ENCODE peak calls at places on chromosomes 3 and 15, in ten cellular contexts. Y, V, A, G, F, K, W, N, C and D are unnamed samples.
A peak's percentile ranks its signal among the peaks of the same experiment; 100 is the strongest.

GRCh38 chr3:112117415-112117814 is 15.6 kb downstream of the GCSAM start:
- DNase-seq in Y (no peak), V (no peak), A (no peak), G (no peak), F (no peak), K (no peak), W (no peak), N (no peak), C (no peak), D (no peak)

GRCh38 chr3:181692850-181693154 is 18.9 kb upstream of the SOX2 start:
- DNase-seq in Y (no peak), V (no peak), A (no peak), G (no peak), F (no peak), K (no peak), W (no peak), N (no peak), C (no peak), D (no peak)

GRCh38 chr3:184336484-184337230 is 743 bp upstream of the FAM131A start:
- DNase-seq in Y (peak; percentile 67), V (peak; percentile 57), A (peak; percentile 77), G (no peak), F (no peak), K (peak; percentile 56), W (no peak), N (peak; percentile 62), C (no peak), D (no peak)

GRCh38 chr3:76203578-76203977 is 418.2 kb upstream of the ZNF717 start:
- DNase-seq in Y (no peak), V (no peak), A (no peak), G (no peak), F (no peak), K (no peak), W (no peak), N (no peak), C (no peak), D (no peak)

GRCh38 chr15:89177116-89177515 is 44.3 kb downstream of the RLBP1 start:
- DNase-seq in Y (no peak), V (no peak), A (no peak), G (no peak), F (no peak), K (no peak), W (no peak), N (no peak), C (no peak), D (no peak)

GRCh38 chr3:25889132-25889917 is 99.4 kb downstream of the OXSM start:
- DNase-seq in Y (no peak), V (no peak), A (no peak), G (no peak), F (no peak), K (no peak), W (no peak), N (no peak), C (no peak), D (no peak)

GRCh38 chr15:79341361-79341760 is 30.4 kb downstream of the TMED3 start:
- DNase-seq in Y (no peak), V (no peak), A (no peak), G (no peak), F (no peak), K (no peak), W (no peak), N (no peak), C (no peak), D (no peak)

GRCh38 chr3:109952924-109953323 is 615.6 kb upstream of the DPPA4 start:
- DNase-seq in Y (no peak), V (no peak), A (no peak), G (no peak), F (no peak), K (no peak), W (no peak), N (no peak), C (no peak), D (no peak)

GRCh38 chr15:48177875-48178611 is at the start of gene MYEF2:
- DNase-seq in Y (peak; percentile 94), V (peak; percentile 71), A (peak; percentile 87), G (peak; percentile 62), F (peak; percentile 70), K (peak; percentile 81), W (peak; percentile 54), N (peak; percentile 57), C (peak; percentile 80), D (peak; percentile 22)

GRCh38 chr3:47664519-47664918 is 85.9 kb upstream of the CSPG5 start:
- DNase-seq in Y (peak; percentile 33), V (no peak), A (no peak), G (no peak), F (no peak), K (peak; percentile 37), W (no peak), N (no peak), C (no peak), D (no peak)

GRCh38 chr15:64455951-64456350 is 4.4 kb upstream of the ZNF609 start:
- DNase-seq in Y (no peak), V (peak; percentile 47), A (peak; percentile 64), G (no peak), F (peak; percentile 38), K (no peak), W (no peak), N (no peak), C (no peak), D (no peak)

GRCh38 chr3:157865449-157865862 is 240.8 kb downstream of the SHOX2 start:
- DNase-seq in Y (no peak), V (no peak), A (peak; percentile 46), G (no peak), F (peak; percentile 3), K (peak; percentile 30), W (no peak), N (no peak), C (peak; percentile 30), D (no peak)

GRCh38 chr15:29135266-29135665 is 134.4 kb downstream of the NSMCE3 start:
- DNase-seq in Y (no peak), V (no peak), A (no peak), G (no peak), F (no peak), K (no peak), W (no peak), N (no peak), C (no peak), D (no peak)

GRCh38 chr3:25836579-25836978 is 46.7 kb downstream of the OXSM start:
- DNase-seq in Y (no peak), V (no peak), A (no peak), G (no peak), F (no peak), K (no peak), W (no peak), N (no peak), C (no peak), D (no peak)

GRCh38 chr15:50880651-50881114 is 27.8 kb upstream of the AP4E1 start:
- DNase-seq in Y (no peak), V (no peak), A (no peak), G (no peak), F (peak; percentile 0), K (no peak), W (peak; percentile 21), N (no peak), C (no peak), D (no peak)

GRCh38 chr3:134378384-134378783 is 4.1 kb upstream of the AMOTL2 start:
- DNase-seq in Y (peak; percentile 64), V (peak; percentile 68), A (no peak), G (peak; percentile 51), F (peak; percentile 34), K (no peak), W (peak; percentile 15), N (peak; percentile 77), C (no peak), D (no peak)

GRCh38 chr3:160987982-160988964 is 116.9 kb downstream of the B3GALNT1 start:
- DNase-seq in Y (no peak), V (no peak), A (no peak), G (no peak), F (no peak), K (no peak), W (no peak), N (no peak), C (no peak), D (no peak)

GRCh38 chr3:45958333-45958791 is 15.1 kb downstream of the CXCR6 start:
- DNase-seq in Y (no peak), V (no peak), A (no peak), G (no peak), F (no peak), K (no peak), W (no peak), N (peak; percentile 80), C (no peak), D (no peak)

GRCh38 chr3:16455001-16455400 is 58.5 kb downstream of the RFTN1 start:
- DNase-seq in Y (no peak), V (no peak), A (peak; percentile 77), G (no peak), F (no peak), K (no peak), W (no peak), N (no peak), C (no peak), D (no peak)

GRCh38 chr15:93243573-93243972 is 154.6 kb upstream of the RGMA start:
- DNase-seq in Y (no peak), V (no peak), A (no peak), G (no peak), F (no peak), K (no peak), W (no peak), N (no peak), C (no peak), D (no peak)
- H3K9me3 ChIP-seq in Y (no peaks in the 10 kb centered on the region), V (no peaks in the 10 kb centered on the region), A (no peaks in the 10 kb centered on the region), G (no peaks in the 10 kb centered on the region), F (no peaks in the 10 kb centered on the region), K (no peaks in the 10 kb centered on the region), W (no peaks in the 10 kb centered on the region), N (no peaks in the 10 kb centered on the region), C (no peaks in the 10 kb centered on the region), D (no peaks in the 10 kb centered on the region)

GRCh38 chr3:195591220-195591619 is 7.5 kb upstream of the APOD start:
- DNase-seq in Y (no peak), V (no peak), A (no peak), G (no peak), F (no peak), K (no peak), W (no peak), N (peak; percentile 66), C (no peak), D (no peak)
- H3K9me3 ChIP-seq in Y (no peaks in the 10 kb centered on the region), V (peaks cover 10% of the 10 kb centered on the region), A (no peaks in the 10 kb centered on the region), G (peaks cover 4% of the 10 kb centered on the region), F (no peaks in the 10 kb centered on the region), K (no peaks in the 10 kb centered on the region), W (no peaks in the 10 kb centered on the region), N (no peaks in the 10 kb centered on the region), C (peaks cover 3% of the 10 kb centered on the region), D (no peaks in the 10 kb centered on the region)

GRCh38 chr15:25057574-25057973 is 102.8 kb downstream of the SNRPN start:
- DNase-seq in Y (no peak), V (peak; percentile 1), A (no peak), G (peak; percentile 20), F (no peak), K (no peak), W (no peak), N (no peak), C (no peak), D (no peak)
- H3K9me3 ChIP-seq in Y (no peaks in the 10 kb centered on the region), V (peaks cover 100% of the 10 kb centered on the region), A (peaks cover 95% of the 10 kb centered on the region), G (peaks cover 100% of the 10 kb centered on the region), F (peaks cover 100% of the 10 kb centered on the region), K (peaks cover 67% of the 10 kb centered on the region), W (peaks cover 99% of the 10 kb centered on the region), N (peaks cover 92% of the 10 kb centered on the region), C (peaks cover 100% of the 10 kb centered on the region), D (peaks cover 100% of the 10 kb centered on the region)

DNA sequence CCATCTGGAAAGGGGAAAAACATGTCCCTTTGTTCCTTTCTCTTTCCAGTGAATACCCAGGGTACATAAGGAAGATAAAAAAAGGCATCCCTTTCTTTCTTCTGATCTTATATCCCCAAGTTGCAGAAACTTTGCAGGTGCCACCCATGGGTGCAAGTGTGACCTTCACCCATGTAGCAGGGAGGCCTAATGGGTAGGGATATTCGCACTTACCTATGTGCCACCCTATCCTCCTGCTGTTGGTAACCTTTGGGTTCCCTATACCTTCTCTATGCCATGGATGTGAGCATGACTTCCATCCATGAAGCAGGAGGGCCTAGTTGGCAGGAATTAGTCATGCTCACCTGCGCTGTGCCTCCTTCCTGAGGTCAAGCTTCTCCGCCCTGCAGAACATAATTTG is 59.2 kb upstream of the C15orf39 start:
- DNase-seq in Y (no peak), V (no peak), A (no peak), G (no peak), F (no peak), K (no peak), W (no peak), N (no peak), C (no peak), D (no peak)
- H3K9me3 ChIP-seq in Y (peaks cover 5% of the 10 kb centered on the region), V (peaks cover 62% of the 10 kb centered on the region), A (peaks cover 10% of the 10 kb centered on the region), G (peaks cover 49% of the 10 kb centered on the region), F (peaks cover 42% of the 10 kb centered on the region), K (peaks cover 3% of the 10 kb centered on the region), W (peaks cover 21% of the 10 kb centered on the region), N (peaks cover 21% of the 10 kb centered on the region), C (peaks cover 29% of the 10 kb centered on the region), D (peaks cover 31% of the 10 kb centered on the region)